ENCODE peak calls at places on chromosomes 3 and 15, in five cellular contexts. M is GM06990, W is tibial artery, D is dorsolateral prefrontal cortex, L is AG04450. G is an unnamed sample.

GRCh38 chr3:104281713-104282112 is 1085.0 kb upstream of the ALCAM start:
- DNase-seq in M (no peak), W (no peak), D (no peak), L (no peak), G (no peak)

GRCh38 chr3:170953229-170953628 is 44.8 kb upstream of the EIF5A2 start:
- DNase-seq in M (no peak), W (no peak), D (no peak), L (no peak), G (peak)

GRCh38 chr15:74365619-74366445 is 1.6 kb downstream of the CYP11A1 start:
- DNase-seq in M (no peak), W (peak), D (no peak), L (no peak), G (no peak)

GRCh38 chr15:62964251-62964650 is 78.3 kb upstream of the TPM1 start:
- DNase-seq in M (no peak), W (no peak), D (no peak), L (no peak), G (no peak)

GRCh38 chr15:31405200-31405929 is 78.7 kb downstream of the KLF13 start:
- DNase-seq in M (no peak), W (no peak), D (no peak), L (no peak), G (no peak)

GRCh38 chr3:11582123-11582968 is 61.4 kb downstream of the VGLL4 start:
- DNase-seq in M (no peak), W (peak), D (peak), L (peak), G (no peak)

GRCh38 chr3:128550471-128551126 is 57.6 kb upstream of the GATA2 start:
- DNase-seq in M (no peak), W (no peak), D (no peak), L (no peak), G (no peak)

GRCh38 chr15:25863067-25863967 is at the start of gene ATP10A:
- DNase-seq in M (no peak), W (peak), D (no peak), L (no peak), G (no peak)

GRCh38 chr3:187243933-187244564 is 46.8 kb downstream of the RTP1 start:
- DNase-seq in M (no peak), W (no peak), D (no peak), L (no peak), G (no peak)

GRCh38 chr3:53726654-53727053 is 119.6 kb downstream of the CHDH start:
- DNase-seq in M (no peak), W (no peak), D (no peak), L (no peak), G (no peak)

GRCh38 chr15:39084683-39085530 is 496.0 kb upstream of the THBS1 start:
- DNase-seq in M (no peak), W (no peak), D (no peak), L (peak), G (no peak)

GRCh38 chr3:31804251-31805051 is 176.6 kb downstream of the OSBPL10 start:
- DNase-seq in M (no peak), W (no peak), D (no peak), L (no peak), G (no peak)

GRCh38 chr3:76065975-76066374 is 280.6 kb upstream of the ZNF717 start:
- DNase-seq in M (no peak), W (no peak), D (no peak), L (no peak), G (no peak)

GRCh38 chr3:25556504-25556903 is 108.2 kb downstream of the TOP2B start:
- DNase-seq in M (no peak), W (no peak), D (no peak), L (no peak), G (no peak)

GRCh38 chr3:42501321-42501680 is 1.1 kb upstream of the VIPR1 start:
- DNase-seq in M (no peak), W (no peak), D (no peak), L (no peak), G (no peak)
- H3K4me3 ChIP-seq in M (peak), W (peak), D (peak), L (no peak), G (peak)

GRCh38 chr3:52452126-52452525 is 1.7 kb downstream of the TNNC1 start:
- DNase-seq in M (no peak), W (no peak), D (no peak), L (no peak), G (no peak)
- H3K4me3 ChIP-seq in M (no peak), W (no peak), D (no peak), L (no peak), G (no peak)

GRCh38 chr3:184323696-184324095 is 9.3 kb downstream of the EIF4G1 start:
- DNase-seq in M (no peak), W (no peak), D (no peak), L (no peak), G (peak)
- H3K4me3 ChIP-seq in M (no peak), W (no peak), D (no peak), L (no peak), G (no peak)

DNA sequence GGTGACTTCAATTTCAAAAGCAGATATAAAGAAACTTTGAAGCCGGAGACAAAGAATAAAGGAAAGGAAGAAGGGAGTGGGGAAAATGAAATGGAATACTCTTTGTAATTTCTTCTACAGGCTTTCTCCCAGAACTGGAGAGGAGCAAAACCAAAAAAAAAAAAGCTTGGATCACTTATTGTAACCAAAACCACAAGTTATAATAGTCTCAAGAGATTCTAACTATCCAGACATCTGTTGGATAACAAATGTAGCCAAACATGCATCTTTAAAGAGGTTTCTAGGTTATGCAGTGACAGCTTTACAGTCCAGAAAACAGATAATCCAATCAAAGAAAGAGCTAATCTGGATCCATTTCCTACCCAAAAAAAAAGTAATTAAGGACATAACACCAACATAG is 36.2 kb downstream of the VGLL3 start:
- DNase-seq in M (no peak), W (no peak), D (no peak), L (no peak), G (no peak)
- H3K4me3 ChIP-seq in M (no peak), W (no peak), D (no peak), L (no peak), G (no peak)

DNA sequence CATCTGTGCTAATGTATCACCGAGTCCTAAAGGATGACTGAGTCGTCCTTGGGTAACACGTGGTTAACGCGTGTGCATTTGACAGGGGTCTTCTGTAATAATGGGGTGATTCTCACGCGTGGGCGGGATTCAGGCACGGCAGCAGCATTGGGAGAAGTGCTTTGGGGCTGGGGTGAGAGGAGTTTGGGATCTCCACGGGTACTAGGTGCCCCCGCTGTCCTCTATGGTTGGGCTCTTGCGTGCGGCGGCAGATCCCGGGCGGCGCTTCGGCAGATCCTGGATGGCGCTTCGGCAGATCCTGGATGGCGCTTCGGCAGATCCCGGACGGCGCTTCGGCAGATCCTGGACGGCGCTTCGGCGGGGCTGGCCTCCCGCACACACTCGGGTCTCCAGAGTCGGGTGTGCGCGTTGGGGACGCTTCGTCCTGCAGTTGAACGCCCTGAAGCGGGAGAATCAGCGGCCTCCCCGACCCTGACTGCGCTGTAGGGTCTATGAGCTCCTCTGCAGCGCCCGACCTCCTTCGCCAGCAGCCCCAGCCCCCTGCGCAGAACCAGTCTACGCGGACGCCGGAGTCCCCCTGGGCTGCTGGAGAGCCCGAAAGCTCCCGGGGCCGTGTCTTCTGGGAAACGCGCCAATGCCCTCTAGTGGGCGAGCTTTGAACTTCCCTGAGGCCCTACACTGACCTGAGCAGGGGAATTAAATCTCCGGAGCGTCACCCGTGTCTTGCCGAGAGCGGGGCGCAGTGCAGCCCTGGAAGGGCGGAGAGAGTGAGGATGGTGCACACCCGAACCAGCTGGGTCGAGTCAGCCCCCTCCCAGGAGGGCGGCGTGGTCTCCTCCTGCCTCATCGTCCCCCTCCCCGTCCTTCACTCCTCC is 48.1 kb upstream of the EPHB3 start:
- DNase-seq in M (peak), W (peak), D (peak), L (peak), G (peak)
- H3K4me3 ChIP-seq in M (no peak), W (peak), D (peak), L (peak), G (peak)

GRCh38 chr15:64122936-64123351 is 27.2 kb downstream of the SNX1 start:
- DNase-seq in M (no peak), W (no peak), D (peak), L (no peak), G (no peak)
- H3K4me3 ChIP-seq in M (no peak), W (no peak), D (no peak), L (no peak), G (no peak)

DNA sequence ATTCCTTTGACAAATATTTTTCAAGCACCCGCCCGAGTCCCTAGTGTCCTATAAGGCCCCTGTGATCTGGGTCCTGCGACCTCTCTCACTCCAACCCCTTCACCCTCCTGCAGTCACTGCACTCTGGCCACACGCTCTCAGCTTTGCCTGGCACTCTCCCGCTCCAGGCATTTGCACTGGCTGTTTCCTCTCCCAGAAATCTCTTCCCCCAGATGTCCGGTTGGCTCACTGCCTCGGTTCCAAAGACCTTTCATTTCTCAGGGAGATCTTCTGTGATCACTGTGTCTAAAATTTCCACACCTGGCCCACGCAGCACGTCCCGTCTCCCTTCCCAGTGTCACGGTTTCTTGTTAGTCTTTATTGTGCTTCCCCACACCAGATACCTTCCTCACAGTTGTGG is 97.4 kb downstream of the WNT7A start:
- DNase-seq in M (no peak), W (peak), D (no peak), L (no peak), G (peak)
- H3K4me3 ChIP-seq in M (no peak), W (no peak), D (peak), L (no peak), G (no peak)

GRCh38 chr3:3744826-3745225 is 54.4 kb upstream of the LRRN1 start:
- DNase-seq in M (no peak), W (no peak), D (no peak), L (no peak), G (no peak)
- H3K4me3 ChIP-seq in M (no peak), W (no peak), D (no peak), L (no peak), G (no peak)

DNA sequence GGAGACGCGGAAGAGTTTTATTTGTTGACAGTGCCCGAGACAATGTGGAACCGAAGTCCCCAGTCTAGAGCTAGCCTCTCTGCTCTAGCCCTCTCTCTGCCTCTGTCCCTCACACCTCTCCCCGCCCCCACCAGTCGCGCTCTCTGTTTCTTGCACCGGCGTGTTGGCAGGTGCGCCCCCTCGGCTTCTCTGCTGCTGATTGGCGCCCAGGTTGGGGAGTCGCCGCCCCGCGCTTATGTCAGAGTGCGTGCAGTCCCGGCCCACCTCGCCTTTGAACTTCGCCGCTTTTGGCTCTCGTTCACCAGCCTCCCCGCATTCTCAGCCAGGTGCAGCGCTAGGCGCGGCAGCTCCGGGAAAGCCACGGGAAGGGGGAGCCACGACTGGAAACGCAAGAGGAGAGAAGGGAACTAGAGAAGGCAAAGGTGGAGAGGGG is at the start of gene SOX14:
- DNase-seq in M (no peak), W (no peak), D (no peak), L (no peak), G (peak)
- H3K4me3 ChIP-seq in M (no peak), W (peak), D (peak), L (no peak), G (no peak)